ENCODE peak calls at places on chromosome X, in six cellular contexts. J is mesenchymal stem cell, I is neuronal stem cell, E is IMR-90, F is H1, Q is trophoblast cell. U is an unnamed sample.

GRCh38 chrX:83469551-83469950 is 38.5 kb upstream of the POU3F4 start:
- DNase-seq in J (no peak), I (no peak), E (peak), F (peak), Q (no peak), U (peak)

GRCh38 chrX:140088438-140088837 is 123.1 kb upstream of the CXorf66 start:
- DNase-seq in J (no peak), I (no peak), E (no peak), F (no peak), Q (no peak), U (no peak)

GRCh38 chrX:88982933-88983332 is 235.9 kb downstream of the CPXCR1 start:
- DNase-seq in J (no peak), I (no peak), E (no peak), F (no peak), Q (no peak), U (no peak)

GRCh38 chrX:9759340-9759739 is 6.3 kb downstream of the GPR143 start:
- DNase-seq in J (no peak), I (no peak), E (no peak), F (no peak), Q (no peak), U (no peak)

GRCh38 chrX:30979271-30979670 is 90.2 kb upstream of the TAB3 start:
- DNase-seq in J (no peak), I (no peak), E (no peak), F (no peak), Q (no peak), U (no peak)

GRCh38 chrX:109928596-109929335 is 74.1 kb upstream of the TMEM164 start:
- DNase-seq in J (no peak), I (no peak), E (no peak), F (no peak), Q (no peak), U (no peak)

GRCh38 chrX:100662791-100663190 is 18.8 kb downstream of the SRPX2 start:
- DNase-seq in J (peak), I (no peak), E (peak), F (no peak), Q (no peak), U (no peak)

GRCh38 chrX:53356186-53356585 is 66.3 kb downstream of the SMC1A start:
- DNase-seq in J (no peak), I (no peak), E (no peak), F (peak), Q (peak), U (peak)

GRCh38 chrX:149504915-149505651 is at the start of gene IDS:
- DNase-seq in J (peak), I (peak), E (peak), F (peak), Q (peak), U (peak)

GRCh38 chrX:25427873-25428555 is 412.2 kb upstream of the ARX start:
- DNase-seq in J (no peak), I (no peak), E (no peak), F (peak), Q (no peak), U (peak)

GRCh38 chrX:150525061-150525919 is 43.1 kb upstream of the MTM1 start:
- DNase-seq in J (no peak), I (no peak), E (no peak), F (no peak), Q (no peak), U (no peak)

GRCh38 chrX:5916945-5917344 is 311.7 kb downstream of the NLGN4X start:
- DNase-seq in J (no peak), I (no peak), E (no peak), F (no peak), Q (no peak), U (no peak)

GRCh38 chrX:140509468-140510305 is 4.8 kb upstream of the SOX3 start:
- DNase-seq in J (no peak), I (no peak), E (no peak), F (no peak), Q (no peak), U (peak)

GRCh38 chrX:38205037-38205436 is 15.6 kb downstream of the SRPX start:
- DNase-seq in J (no peak), I (no peak), E (no peak), F (no peak), Q (no peak), U (no peak)

GRCh38 chrX:138073626-138074025 is 507.7 kb downstream of the ZIC3 start:
- DNase-seq in J (no peak), I (no peak), E (no peak), F (no peak), Q (no peak), U (no peak)

GRCh38 chrX:152641996-152642395 is 4.3 kb downstream of the GABRQ start:
- DNase-seq in J (no peak), I (peak), E (peak), F (peak), Q (no peak), U (peak)

GRCh38 chrX:16484338-16484737 is 165.6 kb upstream of the S100G start:
- DNase-seq in J (peak), I (no peak), E (peak), F (no peak), Q (peak), U (no peak)
- H4K91ac ChIP-seq in J (no peak), I (no peak), E (no peak), F (no peak), Q (no peak), U (no peak)

GRCh38 chrX:153649915-153650782 is 3.1 kb downstream of the DUSP9 start:
- DNase-seq in J (no peak), I (no peak), E (no peak), F (no peak), Q (no peak), U (peak)

GRCh38 chrX:153647461-153648357 is 706 bp downstream of the DUSP9 start:
- DNase-seq in J (no peak), I (no peak), E (no peak), F (no peak), Q (no peak), U (peak)

GRCh38 chrX:153646620-153647373 is at the start of gene DUSP9:
- DNase-seq in J (peak), I (no peak), E (no peak), F (no peak), Q (peak), U (peak)

GRCh38 chrX:153649178-153649914 is 2.3 kb downstream of the DUSP9 start:
- DNase-seq in J (no peak), I (no peak), E (no peak), F (peak), Q (peak), U (peak)

GRCh38 chrX:153648358-153649177 is 1.6 kb downstream of the DUSP9 start:
- DNase-seq in J (no peak), I (no peak), E (no peak), F (no peak), Q (no peak), U (peak)
- H4K91ac ChIP-seq in J (no peak), I (no peak), E (no peak), F (no peak), Q (no peak), U (no peak)

GRCh38 chrX:133374874-133375387 is 40.4 kb downstream of the GPC4 start:
- DNase-seq in J (peak), I (no peak), E (no peak), F (no peak), Q (no peak), U (no peak)
- H4K91ac ChIP-seq in J (no peak), I (no peak), E (no peak), F (no peak), Q (no peak), U (no peak)

GRCh38 chrX:40096395-40097091 is 1.2 kb downstream of the BCOR start:
- DNase-seq in J (peak), I (no peak), E (peak), F (no peak), Q (peak), U (peak)
- H4K91ac ChIP-seq in J (no peak), I (no peak), E (no peak), F (no peak), Q (no peak), U (no peak)

DNA sequence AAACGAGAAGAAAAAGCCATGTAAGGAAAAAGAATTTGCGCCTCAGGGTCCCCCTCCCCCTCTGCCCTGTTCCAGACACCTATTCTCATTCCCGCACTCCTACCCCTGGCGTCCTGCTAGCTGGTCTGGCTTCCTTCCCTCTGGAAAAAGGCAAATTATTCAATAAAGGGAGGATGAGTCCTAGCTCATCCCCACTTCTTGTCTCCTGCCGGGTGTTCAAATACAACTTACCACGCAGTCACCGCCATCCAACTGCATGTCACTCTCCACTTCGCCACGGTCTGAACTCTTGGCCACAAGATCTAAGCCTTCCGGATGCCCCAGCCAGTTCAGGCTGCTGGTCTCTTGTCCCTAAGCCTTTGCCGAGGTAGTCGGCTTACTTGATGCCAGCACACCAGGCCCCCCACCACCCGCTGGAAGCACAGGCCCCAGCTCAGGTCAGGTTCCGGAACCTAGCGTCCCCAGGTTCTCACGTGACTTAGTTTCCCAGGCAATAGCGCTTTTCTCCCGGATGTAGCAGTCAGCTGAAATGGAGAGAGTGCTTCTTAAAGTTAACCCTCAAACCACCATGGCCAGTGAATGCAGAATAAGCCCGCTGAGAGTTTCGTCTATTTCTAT is 209.6 kb upstream of the SPIN4 start:
- DNase-seq in J (peak), I (peak), E (peak), F (peak), Q (peak), U (peak)
- H4K91ac ChIP-seq in J (no peak), I (no peak), E (peak), F (no peak), Q (peak), U (no peak)

GRCh38 chrX:21982311-21982710 is 41.8 kb downstream of the SMS start:
- DNase-seq in J (no peak), I (no peak), E (no peak), F (no peak), Q (no peak), U (no peak)

GRCh38 chrX:21985332-21985777 is 44.8 kb downstream of the SMS start:
- DNase-seq in J (peak), I (peak), E (peak), F (peak), Q (peak), U (peak)

GRCh38 chrX:21990812-21991211 is 41.3 kb upstream of the PHEX start:
- DNase-seq in J (peak), I (no peak), E (no peak), F (no peak), Q (no peak), U (no peak)

GRCh38 chrX:21989415-21989814 is 42.7 kb upstream of the PHEX start:
- DNase-seq in J (no peak), I (no peak), E (no peak), F (no peak), Q (no peak), U (no peak)

GRCh38 chrX:21986596-21986995 is 45.5 kb upstream of the PHEX start:
- DNase-seq in J (no peak), I (no peak), E (peak), F (no peak), Q (no peak), U (no peak)
- H4K91ac ChIP-seq in J (no peak), I (no peak), E (no peak), F (no peak), Q (no peak), U (no peak)

GRCh38 chrX:8018916-8019315 is 91.7 kb upstream of the PNPLA4 start:
- DNase-seq in J (no peak), I (no peak), E (no peak), F (no peak), Q (no peak), U (no peak)
- H4K91ac ChIP-seq in J (no peak), I (no peak), E (no peak), F (no peak), Q (no peak), U (no peak)

GRCh38 chrX:40855411-40855810 is 120.1 kb upstream of the MED14 start:
- DNase-seq in J (no peak), I (no peak), E (no peak), F (no peak), Q (no peak), U (no peak)

GRCh38 chrX:40854242-40854641 is 118.9 kb upstream of the MED14 start:
- DNase-seq in J (no peak), I (no peak), E (no peak), F (no peak), Q (no peak), U (no peak)

GRCh38 chrX:40853004-40853815 is 117.9 kb upstream of the MED14 start:
- DNase-seq in J (no peak), I (no peak), E (no peak), F (no peak), Q (no peak), U (no peak)

GRCh38 chrX:40853816-40854123 is 118.4 kb upstream of the MED14 start:
- DNase-seq in J (no peak), I (no peak), E (no peak), F (no peak), Q (no peak), U (no peak)

DNA sequence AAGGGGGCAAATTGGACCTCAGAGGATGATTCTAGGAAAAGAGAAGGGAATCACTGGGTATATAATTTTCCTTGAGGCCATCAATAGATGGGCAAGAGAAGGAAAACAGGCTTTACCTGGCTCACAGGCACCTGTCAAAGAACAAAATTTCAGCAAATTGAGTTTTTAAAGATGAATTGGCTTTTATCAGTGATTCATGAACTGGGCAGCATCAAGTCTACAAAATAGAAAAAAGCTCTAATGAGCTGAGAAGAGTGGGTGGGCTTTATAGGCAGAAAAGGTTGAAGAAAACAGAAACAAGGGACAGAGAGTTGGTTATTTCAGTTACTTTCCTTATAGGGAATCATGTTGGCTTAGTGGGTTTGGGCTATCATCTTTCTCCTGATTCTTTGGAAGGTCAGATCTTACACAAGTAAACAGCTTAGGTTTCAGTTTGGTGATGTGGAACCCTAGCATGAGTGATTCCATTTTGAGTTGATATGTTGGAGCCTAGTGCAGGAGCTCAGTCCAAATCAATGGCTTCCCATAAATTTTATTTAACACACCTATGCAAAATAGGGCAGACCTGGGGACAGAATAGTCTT is 120.7 kb upstream of the MED14 start:
- DNase-seq in J (no peak), I (no peak), E (no peak), F (no peak), Q (no peak), U (no peak)
- H4K91ac ChIP-seq in J (no peak), I (no peak), E (no peak), F (no peak), Q (no peak), U (peak)

DNA sequence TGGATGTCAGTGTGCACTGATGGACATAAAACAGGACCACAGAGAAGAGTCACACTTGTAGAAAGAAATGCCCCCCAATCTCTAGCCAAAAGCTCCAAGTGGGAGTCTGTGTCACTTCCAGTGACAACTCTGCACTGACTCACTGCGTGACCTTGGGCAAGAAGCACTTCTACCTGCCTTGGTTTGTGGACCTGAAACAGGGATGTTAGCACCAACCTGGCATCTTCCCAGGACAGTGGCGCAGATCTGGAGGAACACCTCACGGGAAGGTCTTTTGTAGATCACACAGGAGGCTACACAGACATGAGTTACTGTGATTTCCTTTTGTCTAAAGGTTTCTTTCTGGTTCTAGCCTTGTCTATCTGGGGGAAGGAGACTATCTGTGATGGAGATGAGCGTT is 80.5 kb upstream of the DHRSX start:
- DNase-seq in J (no peak), I (no peak), E (no peak), F (no peak), Q (no peak), U (no peak)
- H4K91ac ChIP-seq in J (no peak), I (no peak), E (no peak), F (no peak), Q (no peak), U (no peak)